ENCODE peak calls at places on chromosomes 6 and 20, in six cellular contexts. L, D, E, R, J and N are unnamed samples.

GRCh38 chr6:6856538-6857523 is 250.9 kb upstream of the RREB1 start:
- DNase-seq in L (peak), D (peak), E (peak), R (peak), J (peak), N (no peak)

GRCh38 chr6:13953061-13953705 is 28.4 kb downstream of the RNF182 start:
- DNase-seq in L (no peak), D (no peak), E (no peak), R (peak), J (no peak), N (no peak)

GRCh38 chr6:89950879-89951391 is 56.7 kb downstream of the GJA10 start:
- DNase-seq in L (no peak), D (no peak), E (no peak), R (no peak), J (no peak), N (no peak)

GRCh38 chr6:37127961-37128862 is 41.7 kb upstream of the PIM1 start:
- DNase-seq in L (peak), D (no peak), E (peak), R (peak), J (no peak), N (no peak)

GRCh38 chr20:12928358-12928754 is 80.4 kb upstream of the SPTLC3 start:
- DNase-seq in L (no peak), D (no peak), E (no peak), R (no peak), J (no peak), N (no peak)

GRCh38 chr6:52984247-52984646 is 10.8 kb downstream of the GSTA4 start:
- DNase-seq in L (no peak), D (no peak), E (no peak), R (no peak), J (peak), N (no peak)

GRCh38 chr6:35008858-35009257 is 119.8 kb downstream of the ANKS1A start:
- DNase-seq in L (no peak), D (no peak), E (no peak), R (no peak), J (no peak), N (no peak)

GRCh38 chr6:62285612-62286469 is at the start of gene KHDRBS2:
- DNase-seq in L (peak), D (peak), E (peak), R (no peak), J (peak), N (peak)

GRCh38 chr6:147285087-147285855 is 81.1 kb downstream of the STXBP5 start:
- DNase-seq in L (no peak), D (no peak), E (no peak), R (peak), J (no peak), N (no peak)

GRCh38 chr20:44142416-44142815 is 44.6 kb downstream of the JPH2 start:
- DNase-seq in L (no peak), D (no peak), E (no peak), R (peak), J (no peak), N (no peak)

GRCh38 chr6:17484201-17484606 is 90.8 kb downstream of the CAP2 start:
- DNase-seq in L (no peak), D (no peak), E (no peak), R (no peak), J (no peak), N (no peak)

GRCh38 chr6:54970337-54970736 is 123.8 kb downstream of the FAM83B start:
- DNase-seq in L (no peak), D (no peak), E (no peak), R (no peak), J (no peak), N (no peak)

GRCh38 chr6:151485616-151486015 is 8.2 kb upstream of the CCDC170 start:
- DNase-seq in L (no peak), D (no peak), E (no peak), R (peak), J (no peak), N (no peak)

GRCh38 chr6:169092375-169092774 is 161.3 kb downstream of the THBS2 start:
- DNase-seq in L (no peak), D (no peak), E (no peak), R (peak), J (no peak), N (no peak)

GRCh38 chr6:15473741-15474161 is 189.1 kb downstream of the DTNBP1 start:
- DNase-seq in L (no peak), D (no peak), E (no peak), R (peak), J (no peak), N (no peak)

GRCh38 chr6:116101298-116101718 is 655 bp downstream of the NT5DC1 start:
- DNase-seq in L (peak), D (peak), E (peak), R (no peak), J (no peak), N (peak)

GRCh38 chr20:32155017-32155965 is 45.8 kb downstream of the TM9SF4 start:
- DNase-seq in L (peak), D (peak), E (peak), R (peak), J (peak), N (peak)

GRCh38 chr6:146850238-146850896 is 251.6 kb downstream of the ADGB start:
- DNase-seq in L (no peak), D (no peak), E (no peak), R (peak), J (no peak), N (no peak)

GRCh38 chr6:112216699-112217551 is 37.4 kb downstream of the LAMA4 start:
- DNase-seq in L (no peak), D (no peak), E (no peak), R (peak), J (no peak), N (no peak)

DNA sequence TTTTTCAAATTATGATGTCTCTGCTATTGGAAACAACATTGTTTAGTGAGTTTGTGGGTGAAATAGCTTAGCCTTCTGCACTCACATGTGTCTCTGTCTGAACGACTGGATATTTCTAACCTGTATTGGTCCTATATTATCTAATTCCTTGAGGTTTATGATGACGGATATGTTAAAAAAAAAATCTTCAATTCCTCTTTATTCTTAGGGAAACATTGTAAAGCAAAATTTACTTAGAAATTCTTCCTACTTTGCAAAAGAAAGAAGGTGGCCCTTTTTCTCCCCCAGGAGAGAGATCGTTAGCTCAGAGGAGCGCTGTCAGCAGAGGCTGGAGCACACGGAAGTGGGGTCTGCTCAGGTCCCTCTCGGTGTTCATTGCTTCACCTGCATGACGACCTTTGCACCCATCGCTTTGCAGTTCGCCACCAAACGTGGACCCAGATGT is 149.8 kb downstream of the ZDHHC14 start:
- DNase-seq in L (no peak), D (no peak), E (no peak), R (no peak), J (no peak), N (no peak)
- TF ChIP-seq POLR2A in L (no peak), D (no peak), E (no peak), R (no peak), J (no peak), N (no peak)

DNA sequence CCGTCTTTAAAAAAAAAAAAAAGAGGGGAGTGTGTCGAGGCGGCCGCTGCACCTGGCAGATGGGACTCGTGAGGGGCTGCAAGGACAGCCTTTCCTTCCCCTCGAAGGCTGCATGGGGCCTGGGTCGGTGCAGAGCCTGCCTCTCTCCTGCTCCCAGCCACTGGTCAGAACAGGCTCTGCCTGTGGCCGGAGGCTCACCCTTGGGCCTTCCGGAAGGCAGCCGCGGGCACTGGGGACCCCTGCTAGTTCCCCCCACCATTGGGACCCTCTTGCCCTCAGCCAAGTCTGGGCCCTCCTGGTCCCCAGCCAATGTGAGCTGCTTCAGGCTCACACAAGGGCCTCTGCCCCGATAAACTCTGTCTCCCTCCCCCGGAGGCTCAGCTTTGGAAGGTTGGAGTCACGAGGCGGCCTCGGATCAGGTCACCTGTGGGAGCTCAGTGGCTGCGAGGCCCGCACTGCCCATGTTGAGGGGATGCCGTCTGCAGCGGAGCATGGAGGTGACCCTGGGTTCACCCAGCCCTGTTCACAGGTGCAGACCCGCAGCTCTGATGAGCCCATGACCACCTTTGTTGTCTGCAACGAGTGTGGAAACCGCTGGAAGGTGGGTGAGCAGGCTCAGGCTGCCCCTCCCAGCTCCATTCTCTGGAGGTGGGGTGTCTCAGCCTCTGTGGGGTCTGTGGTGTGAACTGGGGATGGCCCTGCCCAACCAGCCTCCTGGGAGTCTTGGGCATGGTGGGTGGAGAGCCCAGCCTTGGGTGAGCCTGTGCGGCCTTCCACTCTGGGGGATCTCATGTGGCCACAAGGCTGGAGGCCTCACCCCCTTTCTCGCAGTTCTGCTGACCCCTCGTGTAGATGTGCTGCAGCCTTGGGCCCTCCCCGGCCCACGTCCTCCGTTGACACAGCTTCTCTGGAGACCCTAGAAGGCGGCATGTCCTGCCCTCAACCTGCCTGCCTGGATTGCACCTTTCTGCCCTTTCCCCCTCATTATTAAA is 7.7 kb downstream of the RGS19 start:
- DNase-seq in L (no peak), D (no peak), E (no peak), R (no peak), J (no peak), N (no peak)
- H3K27ac ChIP-seq in L (no peak), D (no peak), E (no peak), R (no peak), J (no peak), N (no peak)

DNA sequence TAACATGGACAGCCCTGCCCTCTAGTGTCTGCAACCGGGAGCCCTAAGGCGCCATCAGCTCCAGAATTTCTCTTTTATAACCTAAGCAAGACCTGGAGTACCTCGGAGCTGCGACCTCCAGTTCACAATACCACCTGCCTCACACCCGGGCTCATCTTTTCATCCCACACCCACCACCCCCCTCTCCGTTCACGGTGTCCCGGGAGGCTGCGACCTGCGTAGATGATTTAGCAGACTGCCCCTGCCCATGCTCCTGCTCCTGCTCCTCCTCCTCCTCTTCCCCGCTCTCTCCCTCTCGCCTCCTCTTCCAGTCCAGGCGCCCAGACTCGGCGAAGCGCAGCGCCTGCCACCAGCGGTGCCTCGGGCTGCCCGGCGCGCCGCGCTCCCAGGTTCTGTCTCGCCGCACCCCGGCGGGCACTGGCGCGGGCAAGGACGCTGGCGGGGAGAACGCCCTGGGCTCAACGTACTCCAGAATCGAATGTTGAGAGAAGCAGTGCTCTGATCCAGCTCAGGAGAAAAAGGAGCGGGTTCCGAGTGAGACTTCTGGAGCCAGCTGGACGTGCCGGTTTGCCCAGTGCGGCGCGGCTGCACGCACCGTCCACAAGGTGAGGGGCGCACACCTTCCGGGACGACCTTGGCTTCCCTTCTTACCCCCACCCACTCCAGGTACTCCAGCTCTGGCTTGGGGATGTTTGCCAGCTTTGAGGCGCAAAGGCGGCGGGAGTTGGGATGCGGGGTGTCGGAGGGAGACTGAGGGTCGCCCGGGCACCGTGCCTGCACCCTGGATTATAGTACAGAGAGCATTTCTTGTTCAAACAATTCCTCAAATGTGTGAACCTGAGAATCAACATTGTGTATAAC is at the start of gene HTR1E:
- DNase-seq in L (no peak), D (peak), E (peak), R (peak), J (no peak), N (peak)
- H3K4me3 ChIP-seq in L (peak), D (no peak), E (peak), R (no peak), J (no peak), N (peak)

DNA sequence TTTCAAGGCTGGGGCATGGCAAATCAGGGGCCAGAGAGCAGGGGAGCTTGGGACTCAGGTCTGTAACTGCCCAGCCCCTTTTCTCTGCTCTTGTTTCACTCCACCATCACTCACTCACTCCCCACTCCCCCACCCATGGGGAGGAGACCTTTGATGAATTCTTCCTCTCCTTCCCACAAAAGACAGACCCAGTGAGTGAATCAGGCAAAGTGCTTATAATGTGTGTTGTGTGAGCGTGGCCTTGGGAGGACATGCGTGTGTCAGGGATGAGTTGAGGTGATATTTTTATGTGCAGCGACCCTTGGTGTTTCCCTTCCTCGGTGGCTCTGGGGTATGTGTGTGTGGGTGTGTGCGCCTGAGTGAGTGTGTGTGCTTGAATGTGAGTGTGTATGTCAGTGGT is 1.0 kb upstream of the CUL9 start:
- DNase-seq in L (no peak), D (no peak), E (no peak), R (peak), J (no peak), N (no peak)
- TF ChIP-seq POLR2A in L (no peak), D (no peak), E (no peak), R (no peak), J (peak), N (no peak)